ENCODE peak calls at places on chromosome 9, in four cellular contexts. P is psoas muscle; W is A549; A is stimulated activated naive B cell treated with anti-CD40 and anti-IgM and Interleukin-4, amounts not matched to agents 10 μg/mL and 1 μg/mL and 100 μg/mL, for 72 hours. U is an unnamed sample.

GRCh38 chr9:91896096-91896495 is 53.9 kb downstream of the ROR2 start:
- ATAC-seq in P (no peak), W (no peak), A (no peak), U (no peak)

GRCh38 chr9:121498487-121499176 is 1.0 kb downstream of the GGTA1 start:
- ATAC-seq in W (peak; percentile 69), A (peak; percentile 10), P (peak; percentile 24), U (peak; percentile 18)

GRCh38 chr9:114291064-114291474 is 31.8 kb upstream of the ORM1 start:
- ATAC-seq in W (peak; percentile 69), P (peak; percentile 67), A (peak; percentile 62), U (no peak)

GRCh38 chr9:14868772-14869583 is 41.2 kb downstream of the FREM1 start:
- ATAC-seq in P (no peak), W (no peak), A (no peak), U (no peak)

GRCh38 chr9:98230789-98231188 is 24.7 kb downstream of the TBC1D2 start:
- ATAC-seq in W (no peak), P (no peak), A (no peak), U (no peak)

GRCh38 chr9:33273266-33273971 is 8.6 kb downstream of the CHMP5 start:
- ATAC-seq in A (no peak), W (no peak), P (no peak), U (no peak)

GRCh38 chr9:121989010-121989409 is 104.1 kb downstream of the TTLL11 start:
- ATAC-seq in A (no peak), P (no peak), W (peak; percentile 79), U (no peak)

GRCh38 chr9:128006360-128007024 is 25.7 kb upstream of the EEIG1 start:
- ATAC-seq in W (no peak), P (no peak), A (no peak), U (no peak)

GRCh38 chr9:83986223-83986622 is 5.6 kb downstream of the RMI1 start:
- ATAC-seq in A (peak; percentile 54), W (no peak), P (no peak), U (no peak)

GRCh38 chr9:37442556-37442955 is 20.1 kb downstream of the GRHPR start:
- ATAC-seq in A (no peak), W (no peak), P (no peak), U (no peak)

GRCh38 chr9:76395381-76395780 is 1.2 kb upstream of the RFK start:
- ATAC-seq in A (no peak), P (no peak), W (no peak), U (no peak)